ENCODE peak calls at places on chromosomes 5 and 9, in four cellular contexts. T is heart right ventricle, P is PC-3, U is IMR-90. D is an unnamed sample. For H3K4me1, the result is how much of the 10 kb centered on the place peaks cover.

GRCh38 chr5:43140286-43140685 is 19.6 kb downstream of the ZNF131 start:
- DNase-seq in T (no peak), P (no peak), U (peak), D (no peak)

GRCh38 chr9:38035873-38036272 is 33.2 kb downstream of the SHB start:
- DNase-seq in T (no peak), P (peak), U (peak), D (no peak)

GRCh38 chr5:16741007-16741406 is 124.2 kb upstream of the RETREG1 start:
- DNase-seq in T (no peak), P (no peak), U (peak), D (no peak)

GRCh38 chr9:710951-711745 is 130.3 kb upstream of the DMRT1 start:
- DNase-seq in T (no peak), P (no peak), U (no peak), D (no peak)

GRCh38 chr9:19551124-19551929 is 142.5 kb downstream of the ACER2 start:
- DNase-seq in T (no peak), P (no peak), U (peak), D (no peak)

GRCh38 chr5:122183098-122183794 is 53.9 kb downstream of the ZNF474 start:
- DNase-seq in T (peak), P (peak), U (peak), D (peak)

GRCh38 chr9:127976498-127976897 is 4.3 kb downstream of the EEIG1 start:
- DNase-seq in T (no peak), P (no peak), U (no peak), D (peak)

GRCh38 chr5:141753971-141754713 is 72.1 kb upstream of the ARAP3 start:
- DNase-seq in T (no peak), P (peak), U (peak), D (no peak)

GRCh38 chr5:59193616-59194319 is 610.9 kb downstream of the RAB3C start:
- DNase-seq in T (no peak), P (peak), U (peak), D (peak)

GRCh38 chr5:150999704-151000452 is 20.5 kb upstream of the GPX3 start:
- DNase-seq in T (peak), P (no peak), U (peak), D (no peak)

GRCh38 chr9:117156771-117157535 is 257.9 kb downstream of the ASTN2 start:
- DNase-seq in T (no peak), P (no peak), U (no peak), D (no peak)

GRCh38 chr5:34709861-34710673 is 53.9 kb downstream of the RAI14 start:
- DNase-seq in T (no peak), P (peak), U (peak), D (no peak)

GRCh38 chr5:13251623-13252367 is 692.7 kb downstream of the DNAH5 start:
- DNase-seq in T (peak), P (no peak), U (no peak), D (no peak)

GRCh38 chr9:103804077-103804735 is 289.9 kb upstream of the SMC2 start:
- DNase-seq in T (no peak), P (peak), U (no peak), D (no peak)

GRCh38 chr5:83090169-83090568 is 12.8 kb downstream of the XRCC4 start:
- DNase-seq in T (no peak), P (no peak), U (no peak), D (no peak)

GRCh38 chr9:14215614-14216013 is 98.3 kb downstream of the NFIB start:
- DNase-seq in T (no peak), P (peak), U (peak), D (no peak)

GRCh38 chr5:12175914-12176585 is 271.8 kb upstream of the CTNND2 start:
- DNase-seq in T (no peak), P (peak), U (no peak), D (no peak)

GRCh38 chr9:2494571-2494970 is 127.0 kb upstream of the VLDLR start:
- DNase-seq in T (no peak), P (peak), U (peak), D (no peak)

GRCh38 chr9:33304367-33304766 is 14.1 kb downstream of the NFX1 start:
- DNase-seq in T (no peak), P (no peak), U (no peak), D (no peak)

GRCh38 chr9:110340306-110340705 is 2.6 kb upstream of the TXNDC8 start:
- DNase-seq in T (no peak), P (peak), U (no peak), D (no peak)

GRCh38 chr5:143064207-143064606 is 294.0 kb downstream of the ARHGAP26 start:
- DNase-seq in T (no peak), P (peak), U (peak), D (no peak)

GRCh38 chr5:179344301-179345178 is 721 bp downstream of the ADAMTS2 start:
- DNase-seq in T (no peak), P (no peak), U (peak), D (peak)

GRCh38 chr5:96668725-96669124 is 6.5 kb downstream of the CAST start:
- DNase-seq in T (no peak), P (no peak), U (no peak), D (no peak)

GRCh38 chr5:15267966-15268365 is 232.0 kb upstream of the FBXL7 start:
- DNase-seq in T (no peak), P (no peak), U (no peak), D (no peak)

GRCh38 chr5:5135957-5136676 is 4.0 kb upstream of the ADAMTS16 start:
- DNase-seq in T (no peak), P (peak), U (peak), D (no peak)

GRCh38 chr9:19181556-19181955 is 48.9 kb upstream of the DENND4C start:
- DNase-seq in T (no peak), P (no peak), U (no peak), D (no peak)

GRCh38 chr5:10334830-10335229 is 18.7 kb upstream of the MARCHF6 start:
- DNase-seq in T (no peak), P (no peak), U (no peak), D (no peak)

GRCh38 chr9:130847306-130848217 is 12.5 kb downstream of the ABL1 start:
- DNase-seq in T (peak), P (peak), U (peak), D (peak)

GRCh38 chr9:130845254-130845653 is 10.2 kb downstream of the ABL1 start:
- DNase-seq in T (no peak), P (no peak), U (no peak), D (no peak)

GRCh38 chr9:130846487-130847305 is 11.6 kb downstream of the ABL1 start:
- DNase-seq in T (peak), P (peak), U (peak), D (peak)

GRCh38 chr9:130844028-130844427 is 9.0 kb downstream of the ABL1 start:
- DNase-seq in T (no peak), P (no peak), U (no peak), D (no peak)

GRCh38 chr9:130845901-130846381 is 10.9 kb downstream of the ABL1 start:
- DNase-seq in T (no peak), P (peak), U (peak), D (no peak)
- H3K4me1 ChIP-seq in T (under half), P (under half), U (under half), D (under half)

DNA sequence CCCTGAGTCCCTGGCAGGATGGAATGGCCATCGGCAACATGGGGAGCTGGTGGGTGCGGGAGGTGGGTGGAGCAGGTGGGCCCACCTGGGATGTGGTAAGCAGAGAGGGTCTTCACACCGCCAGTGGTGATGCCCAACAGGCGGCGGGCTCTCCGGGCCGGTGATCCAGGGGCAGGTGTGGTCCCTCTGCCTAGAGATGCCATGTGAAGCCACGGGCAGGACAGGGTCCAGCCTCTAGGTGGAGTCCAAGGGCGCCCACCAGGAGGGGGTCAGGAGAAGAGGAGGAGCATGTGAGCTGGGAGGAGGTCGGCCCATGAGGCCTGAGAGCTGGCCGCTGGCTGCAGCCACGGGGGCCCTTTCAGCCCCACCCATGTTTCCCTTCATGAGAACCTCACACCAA is 221.1 kb downstream of the FANCC start:
- DNase-seq in T (no peak), P (no peak), U (no peak), D (peak)
- H3K4me1 ChIP-seq in T (half or more), P (half or more), U (under half), D (under half)

GRCh38 chr9:113620377-113621161 is 157.0 kb downstream of the RGS3 start:
- DNase-seq in T (peak), P (peak), U (peak), D (peak)
- H3K4me1 ChIP-seq in T (half or more), P (under half), U (under half), D (under half)

GRCh38 chr5:138544171-138545134 is 1.4 kb upstream of the ETF1 start:
- DNase-seq in T (no peak), P (peak), U (peak), D (no peak)
- H3K4me1 ChIP-seq in T (under half), P (under half), U (under half), D (under half)

DNA sequence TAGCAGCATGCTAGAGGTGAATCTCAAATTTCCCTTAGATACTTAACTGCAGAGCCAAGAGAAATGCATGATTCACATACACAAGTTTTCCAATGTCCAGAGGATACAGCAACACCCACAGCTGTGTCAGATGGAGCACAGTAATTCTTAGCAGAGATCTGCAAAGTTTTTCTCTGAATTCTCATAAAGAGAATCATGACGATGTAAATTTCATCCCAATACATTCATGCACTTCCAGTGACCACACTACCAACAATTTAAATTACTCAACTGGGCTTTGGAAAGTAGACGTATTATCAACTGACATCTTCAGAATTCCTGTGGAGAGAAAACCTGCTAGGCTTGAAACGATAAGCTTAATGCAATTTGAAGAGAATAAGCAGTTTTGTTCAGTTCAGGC is 378.8 kb upstream of the TLE4 start:
- DNase-seq in T (no peak), P (no peak), U (peak), D (no peak)
- H3K4me1 ChIP-seq in T (under half), P (under half), U (under half), D (under half)

GRCh38 chr5:138615461-138615860 is 40.3 kb upstream of the HSPA9 start:
- DNase-seq in T (no peak), P (no peak), U (no peak), D (no peak)

GRCh38 chr5:138606378-138606777 is 31.2 kb upstream of the HSPA9 start:
- DNase-seq in T (no peak), P (no peak), U (no peak), D (no peak)

GRCh38 chr5:138616508-138616907 is 41.3 kb upstream of the HSPA9 start:
- DNase-seq in T (no peak), P (no peak), U (no peak), D (no peak)

GRCh38 chr5:138610468-138611294 is 35.5 kb upstream of the HSPA9 start:
- DNase-seq in T (no peak), P (no peak), U (no peak), D (peak)

GRCh38 chr5:138611295-138612220 is 36.4 kb upstream of the HSPA9 start:
- DNase-seq in T (no peak), P (no peak), U (no peak), D (no peak)
- H3K4me1 ChIP-seq in T (under half), P (under half), U (under half), D (under half)

DNA sequence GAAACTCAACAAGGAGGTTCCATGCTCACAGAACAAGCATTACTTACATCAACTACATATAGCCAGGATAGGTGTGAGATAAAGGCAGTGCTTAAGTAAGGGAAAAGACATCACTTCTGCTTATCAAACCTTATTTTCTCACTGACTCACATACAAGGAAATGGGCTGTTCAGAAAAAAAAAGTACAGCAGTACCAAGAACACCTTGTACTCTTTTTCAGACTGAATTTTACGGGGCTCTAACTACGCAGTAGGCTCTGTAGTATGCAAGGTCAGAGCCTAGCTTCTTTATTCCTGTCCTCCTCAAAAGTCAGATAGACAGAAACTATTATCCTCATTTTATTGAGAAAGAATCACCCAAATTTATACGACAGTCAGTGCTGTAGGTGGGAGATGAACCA is 5.8 kb downstream of the PSMB7 start:
- DNase-seq in T (no peak), P (no peak), U (no peak), D (no peak)
- H3K4me1 ChIP-seq in T (under half), P (under half), U (under half), D (under half)

D was measured in kidney.